ENCODE peak calls at places on chromosome 5, in nine cellular contexts. One of them, this sample, is unnamed.

GRCh38 chr5:135131801-135132675 is 98.0 kb upstream of the PITX1 start:
- DNase-seq in NCI-H774: no peak
- DNase-seq in HTR-8/SVneo: no peak
- DNase-seq in HT1080: no peak
- DNase-seq in amniotic stem cell: no peak
- DNase-seq in NCI-H1092 treated with DMSO at 0.1 percent for 48 hours: no peak
- DNase-seq in suprapubic skin: no peak
- DNase-seq in cardiac fibroblast: no peak
- DNase-seq in transverse colon: peak; percentile 25
- DNase-seq in this sample: no peak

GRCh38 chr5:60365001-60365400 is 335.0 kb downstream of the DEPDC1B start:
- DNase-seq in NCI-H774: no peak
- DNase-seq in HTR-8/SVneo: peak; percentile 41
- DNase-seq in HT1080: no peak
- DNase-seq in amniotic stem cell: no peak
- DNase-seq in NCI-H1092 treated with DMSO at 0.1 percent for 48 hours: no peak
- DNase-seq in suprapubic skin: no peak
- DNase-seq in cardiac fibroblast: no peak
- DNase-seq in transverse colon: no peak
- DNase-seq in this sample: no peak

GRCh38 chr5:160333726-160334125 is 21.4 kb upstream of the CCNJL start:
- DNase-seq in NCI-H774: no peak
- DNase-seq in HTR-8/SVneo: no peak
- DNase-seq in HT1080: no peak
- DNase-seq in amniotic stem cell: no peak
- DNase-seq in NCI-H1092 treated with DMSO at 0.1 percent for 48 hours: no peak
- DNase-seq in suprapubic skin: no peak
- DNase-seq in cardiac fibroblast: peak; percentile 21
- DNase-seq in transverse colon: no peak
- DNase-seq in this sample: no peak

GRCh38 chr5:146051678-146052077 is 53.7 kb downstream of the PLAC8L1 start:
- DNase-seq in NCI-H774: no peak
- DNase-seq in HTR-8/SVneo: no peak
- DNase-seq in HT1080: peak; percentile 61
- DNase-seq in amniotic stem cell: no peak
- DNase-seq in NCI-H1092 treated with DMSO at 0.1 percent for 48 hours: no peak
- DNase-seq in suprapubic skin: no peak
- DNase-seq in cardiac fibroblast: no peak
- DNase-seq in transverse colon: no peak
- DNase-seq in this sample: no peak

GRCh38 chr5:54902817-54903473 is 82.4 kb downstream of the ESM1 start:
- DNase-seq in NCI-H774: no peak
- DNase-seq in HTR-8/SVneo: no peak
- DNase-seq in HT1080: peak; percentile 48
- DNase-seq in amniotic stem cell: no peak
- DNase-seq in NCI-H1092 treated with DMSO at 0.1 percent for 48 hours: no peak
- DNase-seq in suprapubic skin: no peak
- DNase-seq in cardiac fibroblast: peak; percentile 71
- DNase-seq in transverse colon: peak; percentile 28
- DNase-seq in this sample: no peak

GRCh38 chr5:43315262-43315661 is 2.0 kb upstream of the HMGCS1 start:
- DNase-seq in NCI-H774: no peak
- DNase-seq in HTR-8/SVneo: no peak
- DNase-seq in HT1080: peak; percentile 88
- DNase-seq in amniotic stem cell: no peak
- DNase-seq in NCI-H1092 treated with DMSO at 0.1 percent for 48 hours: no peak
- DNase-seq in suprapubic skin: no peak
- DNase-seq in cardiac fibroblast: no peak
- DNase-seq in transverse colon: no peak
- DNase-seq in this sample: no peak

GRCh38 chr5:10455273-10455670 is 13.6 kb downstream of the ROPN1L start:
- DNase-seq in NCI-H774: no peak
- DNase-seq in HTR-8/SVneo: no peak
- DNase-seq in HT1080: no peak
- DNase-seq in amniotic stem cell: no peak
- DNase-seq in NCI-H1092 treated with DMSO at 0.1 percent for 48 hours: no peak
- DNase-seq in suprapubic skin: no peak
- DNase-seq in cardiac fibroblast: no peak
- DNase-seq in transverse colon: no peak
- DNase-seq in this sample: no peak

GRCh38 chr5:115551415-115551814 is 6.8 kb upstream of the FEM1C start:
- DNase-seq in NCI-H774: no peak
- DNase-seq in HTR-8/SVneo: no peak
- DNase-seq in HT1080: peak; percentile 69
- DNase-seq in amniotic stem cell: no peak
- DNase-seq in NCI-H1092 treated with DMSO at 0.1 percent for 48 hours: no peak
- DNase-seq in suprapubic skin: no peak
- DNase-seq in cardiac fibroblast: peak; percentile 66
- DNase-seq in transverse colon: peak; percentile 57
- DNase-seq in this sample: no peak

GRCh38 chr5:137630216-137630971 is 105.5 kb downstream of the KLHL3 start:
- DNase-seq in NCI-H774: no peak
- DNase-seq in HTR-8/SVneo: no peak
- DNase-seq in HT1080: no peak
- DNase-seq in amniotic stem cell: no peak
- DNase-seq in NCI-H1092 treated with DMSO at 0.1 percent for 48 hours: no peak
- DNase-seq in suprapubic skin: no peak
- DNase-seq in cardiac fibroblast: peak; percentile 15
- DNase-seq in transverse colon: no peak
- DNase-seq in this sample: no peak